ENCODE peak calls at places on chromosomes 1 and 21, in eight cellular contexts. One of them, this sample, is unnamed.
A peak's percentile ranks its signal among the peaks of the same experiment; 100 is the strongest.

GRCh38 chr21:41819856-41820281 is 53.0 kb upstream of the RIPK4 start:
- DNase-seq in mesothelial cell of epicardium: no peak
- DNase-seq in HTR-8/SVneo: no peak
- DNase-seq in H54: no peak
- DNase-seq in ovary: no peak
- DNase-seq in activated T-cell treated with anti-CD3 and anti-CD28 coated beads for 1 hour: no peak
- DNase-seq in lung microvascular endothelial cell: no peak
- DNase-seq in mucosa of descending colon: no peak
- DNase-seq in this sample: no peak

GRCh38 chr1:229094476-229095311 is 176.2 kb upstream of the RAB4A start:
- DNase-seq in mucosa of descending colon: no peak
- DNase-seq in ovary: no peak
- DNase-seq in lung microvascular endothelial cell: no peak
- DNase-seq in H54: no peak
- DNase-seq in mesothelial cell of epicardium: no peak
- DNase-seq in HTR-8/SVneo: peak; percentile 65
- DNase-seq in activated T-cell treated with anti-CD3 and anti-CD28 coated beads for 1 hour: no peak
- DNase-seq in this sample: no peak

GRCh38 chr1:12438349-12438924 is 179.6 kb downstream of the DHRS3 start:
- DNase-seq in H54: no peak
- DNase-seq in mesothelial cell of epicardium: no peak
- DNase-seq in ovary: no peak
- DNase-seq in mucosa of descending colon: no peak
- DNase-seq in HTR-8/SVneo: no peak
- DNase-seq in lung microvascular endothelial cell: peak; percentile 24
- DNase-seq in activated T-cell treated with anti-CD3 and anti-CD28 coated beads for 1 hour: no peak
- DNase-seq in this sample: no peak

GRCh38 chr1:31701137-31701736 is 2.6 kb downstream of the COL16A1 start:
- DNase-seq in mucosa of descending colon: peak; percentile 77
- DNase-seq in activated T-cell treated with anti-CD3 and anti-CD28 coated beads for 1 hour: peak; percentile 12
- DNase-seq in ovary: peak; percentile 98
- DNase-seq in mesothelial cell of epicardium: peak; percentile 89
- DNase-seq in HTR-8/SVneo: peak; percentile 89
- DNase-seq in H54: peak; percentile 83
- DNase-seq in lung microvascular endothelial cell: peak; percentile 85
- DNase-seq in this sample: peak; percentile 26

GRCh38 chr21:43004926-43005325 is 30.6 kb downstream of the PKNOX1 start:
- DNase-seq in ovary: no peak
- DNase-seq in mucosa of descending colon: no peak
- DNase-seq in H54: no peak
- DNase-seq in activated T-cell treated with anti-CD3 and anti-CD28 coated beads for 1 hour: no peak
- DNase-seq in lung microvascular endothelial cell: no peak
- DNase-seq in mesothelial cell of epicardium: no peak
- DNase-seq in HTR-8/SVneo: no peak
- DNase-seq in this sample: no peak

GRCh38 chr1:222140206-222140605 is 398.3 kb upstream of the DUSP10 start:
- DNase-seq in mesothelial cell of epicardium: no peak
- DNase-seq in mucosa of descending colon: no peak
- DNase-seq in lung microvascular endothelial cell: no peak
- DNase-seq in H54: no peak
- DNase-seq in HTR-8/SVneo: no peak
- DNase-seq in activated T-cell treated with anti-CD3 and anti-CD28 coated beads for 1 hour: no peak
- DNase-seq in ovary: no peak
- DNase-seq in this sample: no peak

GRCh38 chr1:218259800-218260199 is 25.3 kb upstream of the RRP15 start:
- DNase-seq in ovary: no peak
- DNase-seq in H54: no peak
- DNase-seq in lung microvascular endothelial cell: peak; percentile 7
- DNase-seq in activated T-cell treated with anti-CD3 and anti-CD28 coated beads for 1 hour: no peak
- DNase-seq in HTR-8/SVneo: peak; percentile 14
- DNase-seq in mucosa of descending colon: no peak
- DNase-seq in mesothelial cell of epicardium: no peak
- DNase-seq in this sample: peak; percentile 45

GRCh38 chr1:89260575-89261275 is 11.9 kb downstream of the GBP5 start:
- DNase-seq in mesothelial cell of epicardium: no peak
- DNase-seq in H54: no peak
- DNase-seq in lung microvascular endothelial cell: no peak
- DNase-seq in HTR-8/SVneo: no peak
- DNase-seq in mucosa of descending colon: no peak
- DNase-seq in ovary: no peak
- DNase-seq in activated T-cell treated with anti-CD3 and anti-CD28 coated beads for 1 hour: no peak
- DNase-seq in this sample: no peak

GRCh38 chr1:170530972-170531757 is 801 bp upstream of the GORAB start:
- DNase-seq in activated T-cell treated with anti-CD3 and anti-CD28 coated beads for 1 hour: no peak
- DNase-seq in mucosa of descending colon: peak; percentile 41
- DNase-seq in mesothelial cell of epicardium: no peak
- DNase-seq in HTR-8/SVneo: no peak
- DNase-seq in H54: no peak
- DNase-seq in lung microvascular endothelial cell: peak; percentile 13
- DNase-seq in ovary: peak; percentile 32
- DNase-seq in this sample: no peak

GRCh38 chr1:28269529-28269928 is 10.2 kb downstream of the SESN2 start:
- DNase-seq in HTR-8/SVneo: no peak
- DNase-seq in H54: no peak
- DNase-seq in mesothelial cell of epicardium: no peak
- DNase-seq in activated T-cell treated with anti-CD3 and anti-CD28 coated beads for 1 hour: no peak
- DNase-seq in ovary: no peak
- DNase-seq in mucosa of descending colon: no peak
- DNase-seq in lung microvascular endothelial cell: no peak
- DNase-seq in this sample: no peak

GRCh38 chr1:20654104-20654690 is 7.0 kb downstream of the DDOST start:
- DNase-seq in ovary: no peak
- DNase-seq in mucosa of descending colon: no peak
- DNase-seq in activated T-cell treated with anti-CD3 and anti-CD28 coated beads for 1 hour: no peak
- DNase-seq in lung microvascular endothelial cell: no peak
- DNase-seq in HTR-8/SVneo: no peak
- DNase-seq in H54: no peak
- DNase-seq in mesothelial cell of epicardium: no peak
- DNase-seq in this sample: no peak

GRCh38 chr1:170732262-170732595 is 68.3 kb downstream of the PRRX1 start:
- DNase-seq in ovary: no peak
- DNase-seq in mucosa of descending colon: no peak
- DNase-seq in H54: no peak
- DNase-seq in lung microvascular endothelial cell: no peak
- DNase-seq in activated T-cell treated with anti-CD3 and anti-CD28 coated beads for 1 hour: no peak
- DNase-seq in mesothelial cell of epicardium: no peak
- DNase-seq in HTR-8/SVneo: no peak
- DNase-seq in this sample: no peak

GRCh38 chr1:169124459-169124858 is 18.0 kb downstream of the ATP1B1 start:
- DNase-seq in ovary: no peak
- DNase-seq in H54: no peak
- DNase-seq in mesothelial cell of epicardium: no peak
- DNase-seq in lung microvascular endothelial cell: no peak
- DNase-seq in mucosa of descending colon: no peak
- DNase-seq in activated T-cell treated with anti-CD3 and anti-CD28 coated beads for 1 hour: no peak
- DNase-seq in HTR-8/SVneo: no peak
- DNase-seq in this sample: no peak

GRCh38 chr1:174344162-174344561 is 103.6 kb upstream of the GPR52 start:
- DNase-seq in HTR-8/SVneo: no peak
- DNase-seq in mucosa of descending colon: peak; percentile 9
- DNase-seq in H54: no peak
- DNase-seq in activated T-cell treated with anti-CD3 and anti-CD28 coated beads for 1 hour: no peak
- DNase-seq in mesothelial cell of epicardium: no peak
- DNase-seq in ovary: no peak
- DNase-seq in lung microvascular endothelial cell: no peak
- DNase-seq in this sample: no peak

GRCh38 chr1:161869291-161869690 is 103.2 kb downstream of the ATF6 start:
- DNase-seq in ovary: no peak
- DNase-seq in HTR-8/SVneo: no peak
- DNase-seq in activated T-cell treated with anti-CD3 and anti-CD28 coated beads for 1 hour: no peak
- DNase-seq in mesothelial cell of epicardium: no peak
- DNase-seq in lung microvascular endothelial cell: no peak
- DNase-seq in H54: no peak
- DNase-seq in mucosa of descending colon: no peak
- DNase-seq in this sample: no peak

GRCh38 chr1:244854175-244854574 is 10.2 kb downstream of the HNRNPU start:
- DNase-seq in H54: no peak
- DNase-seq in mucosa of descending colon: no peak
- DNase-seq in mesothelial cell of epicardium: no peak
- DNase-seq in activated T-cell treated with anti-CD3 and anti-CD28 coated beads for 1 hour: no peak
- DNase-seq in HTR-8/SVneo: no peak
- DNase-seq in ovary: no peak
- DNase-seq in lung microvascular endothelial cell: no peak
- DNase-seq in this sample: no peak

GRCh38 chr1:25020173-25020840 is 90.2 kb upstream of the RUNX3 start:
- DNase-seq in activated T-cell treated with anti-CD3 and anti-CD28 coated beads for 1 hour: no peak
- DNase-seq in HTR-8/SVneo: no peak
- DNase-seq in H54: no peak
- DNase-seq in ovary: no peak
- DNase-seq in lung microvascular endothelial cell: no peak
- DNase-seq in mucosa of descending colon: no peak
- DNase-seq in mesothelial cell of epicardium: no peak
- DNase-seq in this sample: no peak

GRCh38 chr1:79657916-79658662 is 651.6 kb upstream of the ADGRL4 start:
- DNase-seq in ovary: no peak
- DNase-seq in H54: no peak
- DNase-seq in lung microvascular endothelial cell: no peak
- DNase-seq in mucosa of descending colon: no peak
- DNase-seq in activated T-cell treated with anti-CD3 and anti-CD28 coated beads for 1 hour: no peak
- DNase-seq in HTR-8/SVneo: no peak
- DNase-seq in mesothelial cell of epicardium: no peak
- DNase-seq in this sample: no peak

GRCh38 chr1:64242895-64243756 is 39.7 kb downstream of the UBE2U start:
- DNase-seq in ovary: no peak
- DNase-seq in H54: no peak
- DNase-seq in lung microvascular endothelial cell: peak; percentile 56
- DNase-seq in mesothelial cell of epicardium: no peak
- DNase-seq in activated T-cell treated with anti-CD3 and anti-CD28 coated beads for 1 hour: no peak
- DNase-seq in HTR-8/SVneo: no peak
- DNase-seq in mucosa of descending colon: no peak
- DNase-seq in this sample: peak; percentile 68

GRCh38 chr1:236997882-236998281 is 6.4 kb downstream of the MT1HL1 start:
- DNase-seq in mucosa of descending colon: no peak
- DNase-seq in ovary: no peak
- DNase-seq in activated T-cell treated with anti-CD3 and anti-CD28 coated beads for 1 hour: no peak
- DNase-seq in HTR-8/SVneo: no peak
- DNase-seq in H54: no peak
- DNase-seq in lung microvascular endothelial cell: no peak
- DNase-seq in mesothelial cell of epicardium: no peak
- DNase-seq in this sample: no peak

GRCh38 chr1:53543771-53544695 is 84.8 kb downstream of the DMRTB1 start:
- DNase-seq in ovary: no peak
- DNase-seq in HTR-8/SVneo: no peak
- DNase-seq in mucosa of descending colon: no peak
- DNase-seq in mesothelial cell of epicardium: no peak
- DNase-seq in lung microvascular endothelial cell: no peak
- DNase-seq in H54: no peak
- DNase-seq in activated T-cell treated with anti-CD3 and anti-CD28 coated beads for 1 hour: no peak
- DNase-seq in this sample: no peak

GRCh38 chr1:18234790-18235242 is 127.2 kb downstream of the IGSF21 start:
- DNase-seq in ovary: no peak
- DNase-seq in activated T-cell treated with anti-CD3 and anti-CD28 coated beads for 1 hour: no peak
- DNase-seq in H54: peak; percentile 61
- DNase-seq in mucosa of descending colon: peak; percentile 73
- DNase-seq in HTR-8/SVneo: peak; percentile 41
- DNase-seq in lung microvascular endothelial cell: peak; percentile 25
- DNase-seq in mesothelial cell of epicardium: no peak
- DNase-seq in this sample: peak; percentile 41